ENCODE peak calls at places on chromosomes 4 and X, in ten cellular contexts. One of them, this sample, is unnamed.

GRCh38 chr4:103032575-103032974 is 13.1 kb upstream of the SLC9B1 start:
- DNase-seq in Panc1: no peak
- DNase-seq in astrocyte of the spinal cord: peak; percentile 23
- DNase-seq in H7: peak; percentile 44
- DNase-seq in H9: peak; percentile 77
- DNase-seq in endodermal cell: peak; percentile 86
- DNase-seq in cardiac fibroblast: peak; percentile 45
- DNase-seq in IMR-90: peak; percentile 32
- DNase-seq in esophagus squamous epithelium: no peak
- DNase-seq in NCI-H345: peak; percentile 4
- DNase-seq in this sample: peak; percentile 38

GRCh38 chr4:1230316-1230715 is 18.6 kb downstream of the CTBP1 start:
- DNase-seq in cardiac fibroblast: no peak
- DNase-seq in H7: no peak
- DNase-seq in esophagus squamous epithelium: no peak
- DNase-seq in Panc1: no peak
- DNase-seq in endodermal cell: no peak
- DNase-seq in NCI-H345: no peak
- DNase-seq in astrocyte of the spinal cord: no peak
- DNase-seq in IMR-90: no peak
- DNase-seq in H9: no peak
- DNase-seq in this sample: no peak

GRCh38 chr4:29259556-29259955 is 1460.6 kb upstream of the PCDH7 start:
- DNase-seq in IMR-90: no peak
- DNase-seq in H7: no peak
- DNase-seq in cardiac fibroblast: no peak
- DNase-seq in Panc1: no peak
- DNase-seq in NCI-H345: no peak
- DNase-seq in esophagus squamous epithelium: no peak
- DNase-seq in H9: no peak
- DNase-seq in endodermal cell: no peak
- DNase-seq in astrocyte of the spinal cord: no peak
- DNase-seq in this sample: no peak

GRCh38 chr4:120132935-120133334 is 66.3 kb upstream of the MAD2L1 start:
- DNase-seq in cardiac fibroblast: peak; percentile 2
- DNase-seq in H9: no peak
- DNase-seq in H7: no peak
- DNase-seq in esophagus squamous epithelium: no peak
- DNase-seq in Panc1: no peak
- DNase-seq in NCI-H345: no peak
- DNase-seq in endodermal cell: no peak
- DNase-seq in astrocyte of the spinal cord: no peak
- DNase-seq in IMR-90: peak; percentile 37
- DNase-seq in this sample: no peak

GRCh38 chr4:145538636-145539035 is 57.0 kb downstream of the SMAD1 start:
- DNase-seq in astrocyte of the spinal cord: no peak
- DNase-seq in esophagus squamous epithelium: no peak
- DNase-seq in cardiac fibroblast: no peak
- DNase-seq in NCI-H345: no peak
- DNase-seq in IMR-90: no peak
- DNase-seq in H7: no peak
- DNase-seq in endodermal cell: no peak
- DNase-seq in H9: no peak
- DNase-seq in Panc1: no peak
- DNase-seq in this sample: no peak

GRCh38 chrX:43349363-43349762 is 306.7 kb upstream of the MAOA start:
- DNase-seq in H9: peak; percentile 76
- DNase-seq in esophagus squamous epithelium: no peak
- DNase-seq in Panc1: peak; percentile 25
- DNase-seq in cardiac fibroblast: peak; percentile 41
- DNase-seq in H7: peak; percentile 41
- DNase-seq in IMR-90: peak; percentile 19
- DNase-seq in endodermal cell: peak; percentile 88
- DNase-seq in astrocyte of the spinal cord: peak; percentile 5
- DNase-seq in NCI-H345: no peak
- DNase-seq in this sample: peak; percentile 24

GRCh38 chr4:6250235-6250983 is 19.2 kb upstream of the WFS1 start:
- DNase-seq in esophagus squamous epithelium: no peak
- DNase-seq in endodermal cell: peak; percentile 85
- DNase-seq in H9: peak; percentile 75
- DNase-seq in IMR-90: peak; percentile 59
- DNase-seq in astrocyte of the spinal cord: peak; percentile 65
- DNase-seq in cardiac fibroblast: peak; percentile 74
- DNase-seq in Panc1: peak; percentile 61
- DNase-seq in H7: peak; percentile 88
- DNase-seq in NCI-H345: peak; percentile 73
- DNase-seq in this sample: peak; percentile 31

GRCh38 chrX:23286731-23287130 is 47.9 kb upstream of the PTCHD1 start:
- DNase-seq in H7: no peak
- DNase-seq in H9: no peak
- DNase-seq in endodermal cell: no peak
- DNase-seq in esophagus squamous epithelium: no peak
- DNase-seq in cardiac fibroblast: no peak
- DNase-seq in NCI-H345: no peak
- DNase-seq in IMR-90: no peak
- DNase-seq in Panc1: no peak
- DNase-seq in astrocyte of the spinal cord: no peak
- DNase-seq in this sample: no peak

GRCh38 chr4:176376032-176376614 is 56.4 kb downstream of the SPCS3 start:
- DNase-seq in astrocyte of the spinal cord: peak; percentile 52
- DNase-seq in IMR-90: peak; percentile 53
- DNase-seq in Panc1: no peak
- DNase-seq in esophagus squamous epithelium: no peak
- DNase-seq in H7: peak; percentile 10
- DNase-seq in endodermal cell: no peak
- DNase-seq in H9: no peak
- DNase-seq in NCI-H345: peak; percentile 1
- DNase-seq in cardiac fibroblast: peak; percentile 54
- DNase-seq in this sample: peak; percentile 45

GRCh38 chr4:3803475-3803847 is 37.3 kb downstream of the ADRA2C start:
- DNase-seq in NCI-H345: no peak
- DNase-seq in endodermal cell: no peak
- DNase-seq in H7: no peak
- DNase-seq in H9: no peak
- DNase-seq in cardiac fibroblast: no peak
- DNase-seq in Panc1: no peak
- DNase-seq in astrocyte of the spinal cord: no peak
- DNase-seq in esophagus squamous epithelium: no peak
- DNase-seq in IMR-90: no peak
- DNase-seq in this sample: no peak

This sample was measured in trophoblast cell.